ENCODE peak calls at places on chromosomes 1 and 21, in five cellular contexts. O, C, P, V and G are unnamed samples. For H3K4me1, the result is how much of the 10 kb centered on the place peaks cover.

GRCh38 chr1:33374336-33375105 is 53.6 kb upstream of the A3GALT2 start:
- DNase-seq in O (no peak), P (no peak), C (no peak), V (no peak), G (no peak)

GRCh38 chr1:100382657-100383056 is 30.4 kb downstream of the CDC14A start:
- DNase-seq in V (no peak), P (no peak), O (no peak), C (no peak), G (no peak)

GRCh38 chr1:54926955-54927354 is 40.0 kb upstream of the DHCR24 start:
- DNase-seq in P (no peak), V (no peak), C (no peak), O (no peak), G (no peak)

GRCh38 chr1:20634065-20634593 is 871 bp downstream of the PINK1 start:
- DNase-seq in C (no peak), O (no peak), V (no peak), P (no peak), G (no peak)

GRCh38 chr21:33308586-33309490 is 15.9 kb upstream of the IFNAR1 start:
- DNase-seq in P (no peak), V (no peak), C (no peak), O (no peak), G (no peak)

GRCh38 chr1:61561666-61562065 is 163.3 kb downstream of the TM2D1 start:
- DNase-seq in P (no peak), C (peak), O (no peak), V (no peak), G (no peak)

GRCh38 chr1:210912752-210913151 is 221.2 kb downstream of the KCNH1 start:
- DNase-seq in P (no peak), C (no peak), O (no peak), V (no peak), G (no peak)

GRCh38 chr21:44054710-44055109 is 42.6 kb downstream of the TRAPPC10 start:
- DNase-seq in P (peak), C (no peak), V (no peak), O (no peak), G (no peak)

GRCh38 chr1:204296431-204296988 is 63.2 kb downstream of the PLEKHA6 start:
- DNase-seq in C (no peak), O (no peak), V (peak), P (no peak), G (peak)

GRCh38 chr1:163744488-163744887 is 422.7 kb downstream of the NUF2 start:
- DNase-seq in P (no peak), C (no peak), O (no peak), V (no peak), G (no peak)

GRCh38 chr1:42929434-42930177 is 29.1 kb downstream of the SLC2A1 start:
- DNase-seq in P (no peak), O (no peak), V (no peak), C (no peak), G (no peak)

GRCh38 chr1:153567621-153568366 is 2.1 kb upstream of the S100A2 start:
- DNase-seq in P (no peak), C (peak), V (no peak), O (no peak), G (no peak)

GRCh38 chr1:243950166-243950565 is 100.1 kb upstream of the AKT3 start:
- DNase-seq in V (no peak), C (peak), P (no peak), O (no peak), G (no peak)

GRCh38 chr1:63082754-63083153 is 239.6 kb upstream of the FOXD3 start:
- DNase-seq in C (no peak), O (no peak), V (no peak), P (no peak), G (no peak)

GRCh38 chr1:57605933-57606332 is 182.1 kb upstream of the DAB1 start:
- DNase-seq in O (no peak), V (no peak), P (no peak), C (no peak), G (no peak)

GRCh38 chr1:230709619-230710542 is 4.0 kb downstream of the AGT start:
- DNase-seq in O (no peak), P (no peak), V (peak), C (no peak), G (no peak)

GRCh38 chr1:44101356-44101755 is 17.3 kb upstream of the KLF17 start:
- DNase-seq in C (no peak), V (no peak), P (no peak), O (no peak), G (no peak)

GRCh38 chr1:221543529-221544120 is 198.3 kb downstream of the DUSP10 start:
- DNase-seq in V (no peak), C (peak), O (no peak), P (no peak), G (no peak)

GRCh38 chr21:44089001-44089911 is 17.9 kb upstream of the PWP2 start:
- DNase-seq in V (no peak), P (no peak), C (no peak), O (no peak), G (no peak)

GRCh38 chr21:14617836-14618235 is 71.7 kb upstream of the SAMSN1 start:
- DNase-seq in V (no peak), C (no peak), P (no peak), O (no peak), G (no peak)
- H3K4me3 ChIP-seq in V (no peak), C (no peak), P (no peak), O (no peak), G (no peak)

DNA sequence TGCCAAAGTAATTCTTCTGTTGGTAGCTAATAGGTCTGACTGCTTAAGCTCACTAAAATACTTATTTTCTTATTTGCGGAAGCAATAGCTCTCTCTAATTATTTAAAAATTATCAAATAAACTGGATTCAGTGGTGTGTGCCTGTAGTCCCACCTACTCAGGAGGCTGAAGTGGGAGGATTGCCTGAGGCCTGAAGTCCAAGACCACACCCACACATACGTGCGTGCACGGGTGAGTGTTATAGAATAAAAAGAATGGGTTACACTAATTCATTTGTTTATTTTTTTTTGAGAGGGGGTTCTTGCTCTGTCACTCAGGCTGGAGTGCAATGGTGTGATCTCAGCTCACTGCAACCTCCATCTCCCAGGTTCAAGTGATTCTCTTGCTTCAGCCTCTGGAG is 94.2 kb upstream of the HNRNPU start:
- DNase-seq in P (no peak), O (no peak), C (no peak), V (no peak), G (no peak)
- H3K4me1 ChIP-seq in P (under half), O (under half), C (under half), V (under half), G (under half)

GRCh38 chr1:164768619-164769018 is 209.6 kb downstream of the PBX1 start:
- DNase-seq in V (no peak), C (no peak), P (no peak), O (peak), G (peak)

GRCh38 chr1:164765993-164766720 is 207.2 kb downstream of the PBX1 start:
- DNase-seq in O (no peak), V (no peak), C (no peak), P (no peak), G (no peak)

GRCh38 chr1:164769504-164770148 is 210.6 kb downstream of the PBX1 start:
- DNase-seq in V (no peak), O (no peak), P (no peak), C (no peak), G (no peak)

GRCh38 chr1:164767257-164768044 is 208.5 kb downstream of the PBX1 start:
- DNase-seq in O (no peak), C (no peak), P (no peak), V (no peak), G (no peak)

DNA sequence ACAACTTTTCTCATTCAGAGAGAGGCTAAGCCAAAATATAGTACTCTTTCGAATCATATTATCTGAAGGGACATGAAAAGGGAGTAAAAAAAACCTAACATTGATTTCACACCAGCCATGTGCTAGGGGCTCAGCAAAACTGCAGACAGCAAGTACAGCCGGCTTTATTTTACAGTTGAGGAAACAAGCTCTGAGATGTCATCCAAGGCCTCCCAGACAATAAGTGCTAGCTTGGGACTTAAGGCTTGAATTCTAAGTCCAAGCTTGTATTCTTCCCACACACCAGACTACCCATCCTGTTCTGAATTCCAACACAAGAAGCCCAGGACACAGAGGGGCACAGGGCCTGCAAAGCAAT is 209.0 kb downstream of the PBX1 start:
- DNase-seq in P (no peak), O (no peak), V (no peak), C (no peak), G (no peak)
- H3K27ac ChIP-seq in P (peak), O (peak), V (peak), C (no peak), G (peak)

DNA sequence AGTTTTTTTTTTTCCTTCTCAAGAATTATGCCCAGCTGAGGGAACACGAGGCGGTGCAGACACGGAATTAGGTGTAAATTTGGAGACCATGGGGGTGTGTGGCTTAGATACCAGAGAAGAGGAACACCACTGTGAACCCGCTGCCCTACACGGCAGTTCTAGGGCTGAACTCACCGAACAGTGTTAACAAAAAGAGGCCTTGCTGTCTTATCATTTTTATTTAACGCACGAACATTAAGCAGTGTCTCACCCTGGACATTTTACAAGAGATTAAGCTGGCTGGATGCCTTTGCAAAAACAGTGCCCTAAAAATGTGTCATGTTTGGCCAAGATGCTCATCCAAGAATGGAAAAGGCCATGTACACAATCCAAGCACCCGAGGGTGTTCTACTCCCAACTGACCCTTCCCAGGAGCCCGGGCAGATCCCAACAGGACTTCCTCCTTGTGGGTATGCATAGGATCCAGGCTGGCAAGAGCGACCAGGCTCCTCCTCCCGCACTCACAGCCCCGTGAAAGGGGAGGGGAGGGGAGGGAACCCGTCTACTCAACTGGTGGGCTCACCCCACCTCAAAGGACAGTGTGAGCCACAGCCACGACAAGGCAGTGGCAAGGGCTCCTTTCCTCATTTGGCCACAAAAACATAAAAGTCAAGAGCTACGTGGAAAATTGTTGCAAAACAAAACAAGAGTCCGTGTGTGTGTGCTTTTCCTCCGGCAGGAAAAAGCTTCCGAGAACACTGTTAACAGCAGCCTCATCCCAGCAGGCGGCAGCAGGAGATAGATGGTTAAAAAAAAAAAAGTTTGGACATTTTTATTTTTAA is 20.3 kb downstream of the C2CD2 start:
- DNase-seq in P (no peak), O (no peak), V (no peak), C (peak), G (peak)
- H3K4me3 ChIP-seq in P (no peak), O (peak), V (no peak), C (peak), G (peak)

GRCh38 chr21:14528815-14529214 is 17.3 kb downstream of the SAMSN1 start:
- DNase-seq in V (no peak), C (no peak), O (no peak), P (no peak), G (no peak)
- H3K4me1 ChIP-seq in V (under half), C (under half), O (under half), P (under half), G (under half)

DNA sequence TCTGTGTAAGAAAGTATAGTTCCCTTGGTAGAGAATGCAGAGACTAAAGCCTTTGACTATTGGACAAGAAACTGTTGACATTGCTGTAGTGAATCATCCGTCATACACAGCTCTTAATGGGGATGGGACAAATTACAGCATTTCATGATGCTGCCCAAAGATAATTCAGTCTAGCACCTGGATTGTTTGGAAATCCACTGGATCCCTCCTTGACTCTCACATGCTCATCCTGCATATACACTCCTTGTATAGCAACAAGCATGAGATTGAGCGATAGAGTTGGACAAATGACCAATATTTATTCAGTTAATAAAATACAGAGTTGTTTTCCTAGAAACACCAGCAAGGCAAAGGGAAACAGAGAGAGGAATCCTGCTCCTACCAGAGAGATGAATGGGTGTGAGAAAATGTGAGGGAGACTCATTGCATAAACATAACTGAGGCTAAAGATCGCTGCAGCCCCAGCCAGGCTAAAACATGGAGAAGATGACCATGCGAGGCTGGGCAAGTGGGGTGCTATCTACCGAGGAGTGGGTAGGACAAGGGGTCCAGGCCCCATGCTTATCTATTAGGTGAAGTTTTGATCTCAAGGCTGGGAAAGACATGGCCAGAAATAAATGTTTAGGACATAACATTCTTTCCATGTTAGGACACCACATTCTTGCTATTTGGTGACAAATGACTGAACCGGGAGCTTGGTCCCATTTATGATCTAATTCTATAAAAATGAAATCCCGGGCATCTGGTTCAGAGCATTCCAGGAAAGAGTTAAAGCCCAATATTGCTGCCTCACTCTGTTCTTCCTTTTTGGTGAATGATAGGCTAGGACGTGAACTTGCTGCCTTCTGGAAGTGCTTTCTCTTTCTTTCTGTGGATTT is 153.2 kb downstream of the TGFB2 start:
- DNase-seq in P (no peak), V (no peak), C (peak), O (no peak), G (no peak)
- H3K27ac ChIP-seq in P (peak), V (peak), C (peak), O (peak), G (no peak)